ENCODE peak calls at places on chromosomes 1 and 21, in ten cellular contexts. One of them, this sample, is unnamed.

GRCh38 chr1:162011337-162012012 is 12.2 kb downstream of the OLFML2B start:
- DNase-seq in ELF-1: no peak
- DNase-seq in HCEC 1CT: peak; percentile 64
- DNase-seq in islet precursor cell: peak; percentile 46
- DNase-seq in NCI-H446 treated with DMSO at 0.1 percent for 48 hours: no peak
- DNase-seq in dermis blood vessel endothelial cell: no peak
- DNase-seq in lower lobe of right lung: peak; percentile 64
- DNase-seq in heart left ventricle: peak; percentile 73
- DNase-seq in head of caudate nucleus: no peak
- DNase-seq in PC-3: no peak
- DNase-seq in this sample: no peak

GRCh38 chr1:178465011-178465410 is 31.8 kb downstream of the CLEC20A start:
- DNase-seq in ELF-1: no peak
- DNase-seq in HCEC 1CT: peak; percentile 78
- DNase-seq in islet precursor cell: no peak
- DNase-seq in NCI-H446 treated with DMSO at 0.1 percent for 48 hours: no peak
- DNase-seq in dermis blood vessel endothelial cell: peak; percentile 23
- DNase-seq in lower lobe of right lung: no peak
- DNase-seq in heart left ventricle: no peak
- DNase-seq in head of caudate nucleus: no peak
- DNase-seq in PC-3: peak; percentile 36
- DNase-seq in this sample: no peak

GRCh38 chr1:10941891-10942541 is 70.4 kb upstream of the TARDBP start:
- DNase-seq in ELF-1: peak; percentile 80
- DNase-seq in HCEC 1CT: peak; percentile 11
- DNase-seq in islet precursor cell: peak; percentile 77
- DNase-seq in NCI-H446 treated with DMSO at 0.1 percent for 48 hours: no peak
- DNase-seq in dermis blood vessel endothelial cell: peak; percentile 58
- DNase-seq in lower lobe of right lung: peak; percentile 68
- DNase-seq in heart left ventricle: peak; percentile 58
- DNase-seq in head of caudate nucleus: peak; percentile 72
- DNase-seq in PC-3: peak; percentile 59
- DNase-seq in this sample: no peak

GRCh38 chr1:178536844-178537371 is 24.0 kb downstream of the TEX35 start:
- DNase-seq in ELF-1: no peak
- DNase-seq in HCEC 1CT: peak; percentile 97
- DNase-seq in islet precursor cell: peak; percentile 69
- DNase-seq in NCI-H446 treated with DMSO at 0.1 percent for 48 hours: peak; percentile 81
- DNase-seq in dermis blood vessel endothelial cell: no peak
- DNase-seq in lower lobe of right lung: no peak
- DNase-seq in heart left ventricle: peak; percentile 83
- DNase-seq in head of caudate nucleus: no peak
- DNase-seq in PC-3: peak; percentile 94
- DNase-seq in this sample: peak; percentile 34

GRCh38 chr1:29576510-29576909 is 340.2 kb downstream of the PTPRU start:
- DNase-seq in ELF-1: no peak
- DNase-seq in HCEC 1CT: no peak
- DNase-seq in islet precursor cell: no peak
- DNase-seq in NCI-H446 treated with DMSO at 0.1 percent for 48 hours: no peak
- DNase-seq in dermis blood vessel endothelial cell: no peak
- DNase-seq in lower lobe of right lung: no peak
- DNase-seq in heart left ventricle: no peak
- DNase-seq in head of caudate nucleus: no peak
- DNase-seq in PC-3: peak; percentile 5
- DNase-seq in this sample: no peak

GRCh38 chr1:198838022-198838342 is 199.1 kb downstream of the PTPRC start:
- DNase-seq in ELF-1: no peak
- DNase-seq in HCEC 1CT: no peak
- DNase-seq in islet precursor cell: no peak
- DNase-seq in NCI-H446 treated with DMSO at 0.1 percent for 48 hours: no peak
- DNase-seq in dermis blood vessel endothelial cell: no peak
- DNase-seq in lower lobe of right lung: no peak
- DNase-seq in heart left ventricle: no peak
- DNase-seq in head of caudate nucleus: no peak
- DNase-seq in PC-3: peak; percentile 4
- DNase-seq in this sample: no peak

GRCh38 chr1:156901590-156901900 is 8.0 kb downstream of the PEAR1 start:
- DNase-seq in ELF-1: no peak
- DNase-seq in HCEC 1CT: no peak
- DNase-seq in islet precursor cell: no peak
- DNase-seq in NCI-H446 treated with DMSO at 0.1 percent for 48 hours: no peak
- DNase-seq in dermis blood vessel endothelial cell: no peak
- DNase-seq in lower lobe of right lung: peak; percentile 26
- DNase-seq in heart left ventricle: no peak
- DNase-seq in head of caudate nucleus: no peak
- DNase-seq in PC-3: no peak
- DNase-seq in this sample: no peak

GRCh38 chr21:43262427-43262826 is 93.6 kb downstream of the CRYAA start:
- DNase-seq in ELF-1: no peak
- DNase-seq in HCEC 1CT: no peak
- DNase-seq in islet precursor cell: peak; percentile 81
- DNase-seq in NCI-H446 treated with DMSO at 0.1 percent for 48 hours: no peak
- DNase-seq in dermis blood vessel endothelial cell: peak; percentile 13
- DNase-seq in lower lobe of right lung: peak; percentile 33
- DNase-seq in heart left ventricle: peak; percentile 4
- DNase-seq in head of caudate nucleus: no peak
- DNase-seq in PC-3: no peak
- DNase-seq in this sample: no peak

GRCh38 chr1:6614953-6615785 is 1.6 kb downstream of the PHF13 start:
- DNase-seq in ELF-1: no peak
- DNase-seq in HCEC 1CT: peak; percentile 15
- DNase-seq in islet precursor cell: no peak
- DNase-seq in NCI-H446 treated with DMSO at 0.1 percent for 48 hours: no peak
- DNase-seq in dermis blood vessel endothelial cell: peak; percentile 22
- DNase-seq in lower lobe of right lung: no peak
- DNase-seq in heart left ventricle: no peak
- DNase-seq in head of caudate nucleus: no peak
- DNase-seq in PC-3: no peak
- DNase-seq in this sample: no peak

GRCh38 chr1:193183019-193183643 is 3.3 kb downstream of the B3GALT2 start:
- DNase-seq in ELF-1: no peak
- DNase-seq in HCEC 1CT: peak; percentile 47
- DNase-seq in islet precursor cell: no peak
- DNase-seq in NCI-H446 treated with DMSO at 0.1 percent for 48 hours: peak; percentile 56
- DNase-seq in dermis blood vessel endothelial cell: peak; percentile 77
- DNase-seq in lower lobe of right lung: no peak
- DNase-seq in heart left ventricle: no peak
- DNase-seq in head of caudate nucleus: no peak
- DNase-seq in PC-3: peak; percentile 69
- DNase-seq in this sample: peak; percentile 67

GRCh38 chr1:87712261-87712674 is 383.6 kb downstream of the LMO4 start:
- DNase-seq in ELF-1: peak; percentile 32
- DNase-seq in HCEC 1CT: no peak
- DNase-seq in islet precursor cell: peak; percentile 91
- DNase-seq in NCI-H446 treated with DMSO at 0.1 percent for 48 hours: no peak
- DNase-seq in dermis blood vessel endothelial cell: no peak
- DNase-seq in lower lobe of right lung: no peak
- DNase-seq in heart left ventricle: no peak
- DNase-seq in head of caudate nucleus: no peak
- DNase-seq in PC-3: peak; percentile 30
- DNase-seq in this sample: no peak

This sample was measured in G401.